ENCODE peak calls at places on chromosomes 16 and 17, in seven cellular contexts. P is lung; X is PC-9; S is CD4-positive, alpha-beta T cell; C is AG09309; R is nephron progenitor cell; G is CD8-positive, alpha-beta T cell. O is an unnamed sample.

GRCh38 chr16:30985401-30986128 is 558 bp downstream of the HSD3B7 start:
- DNase-seq in G (no peak), R (no peak), P (peak), C (no peak), S (no peak), X (peak), O (no peak)

GRCh38 chr16:46569231-46569735 is 51.9 kb downstream of the SHCBP1 start:
- DNase-seq in C (no peak), G (no peak), X (no peak), P (no peak), R (no peak), S (no peak), O (no peak)

GRCh38 chr17:66431910-66432309 is 129.5 kb downstream of the PRKCA start:
- DNase-seq in R (no peak), G (no peak), P (no peak), S (no peak), C (peak), X (peak), O (no peak)

GRCh38 chr16:5965321-5965720 is 867.7 kb upstream of the EEF2KMT start:
- DNase-seq in G (no peak), C (no peak), P (no peak), R (no peak), X (no peak), S (no peak), O (no peak)

GRCh38 chr16:27775254-27775653 is 225.3 kb downstream of the KATNIP start:
- DNase-seq in X (no peak), R (no peak), G (no peak), P (no peak), S (no peak), C (no peak), O (no peak)

GRCh38 chr16:77064037-77064436 is 127.0 kb upstream of the MON1B start:
- DNase-seq in S (no peak), X (no peak), P (no peak), R (no peak), C (no peak), G (no peak), O (no peak)

GRCh38 chr17:10292057-10292931 is 80.5 kb downstream of the MYH13 start:
- DNase-seq in X (no peak), C (peak), S (no peak), P (no peak), R (no peak), G (no peak), O (no peak)

GRCh38 chr17:48642843-48643696 is 16.9 kb upstream of the HOXB9 start:
- DNase-seq in C (no peak), G (no peak), R (no peak), X (no peak), S (no peak), P (no peak), O (no peak)

GRCh38 chr16:2609827-2610470 is 72.1 kb downstream of the PDPK1 start:
- DNase-seq in S (no peak), C (no peak), P (no peak), G (no peak), X (no peak), R (no peak), O (no peak)

GRCh38 chr16:47061204-47061603 is 82.5 kb downstream of the NETO2 start:
- DNase-seq in S (no peak), R (no peak), P (no peak), C (no peak), G (no peak), X (no peak), O (no peak)

GRCh38 chr17:59328534-59329095 is 2.8 kb upstream of the YPEL2 start:
- DNase-seq in R (no peak), X (no peak), G (no peak), S (no peak), P (no peak), C (no peak), O (no peak)

GRCh38 chr17:76014100-76014924 is 12.8 kb downstream of the EVPL start:
- DNase-seq in R (peak), X (no peak), S (peak), C (no peak), G (peak), P (peak), O (no peak)

GRCh38 chr17:79777844-79778503 is at the start of gene CBX2:
- DNase-seq in P (peak), S (peak), X (no peak), R (peak), G (peak), C (no peak), O (no peak)

GRCh38 chr17:28879886-28880571 is 17.5 kb downstream of the FLOT2 start:
- DNase-seq in G (no peak), X (no peak), C (no peak), S (no peak), R (no peak), P (no peak), O (no peak)

GRCh38 chr17:28878158-28878910 is 19.2 kb downstream of the FLOT2 start:
- DNase-seq in G (no peak), S (no peak), P (no peak), X (no peak), C (no peak), R (no peak), O (no peak)

GRCh38 chr17:28881533-28882056 is 15.9 kb downstream of the FLOT2 start:
- DNase-seq in G (no peak), R (no peak), S (no peak), P (no peak), C (no peak), X (no peak), O (no peak)

GRCh38 chr17:28880572-28880945 is 17.0 kb downstream of the FLOT2 start:
- DNase-seq in S (no peak), C (no peak), R (no peak), P (no peak), G (no peak), X (no peak), O (no peak)

DNA sequence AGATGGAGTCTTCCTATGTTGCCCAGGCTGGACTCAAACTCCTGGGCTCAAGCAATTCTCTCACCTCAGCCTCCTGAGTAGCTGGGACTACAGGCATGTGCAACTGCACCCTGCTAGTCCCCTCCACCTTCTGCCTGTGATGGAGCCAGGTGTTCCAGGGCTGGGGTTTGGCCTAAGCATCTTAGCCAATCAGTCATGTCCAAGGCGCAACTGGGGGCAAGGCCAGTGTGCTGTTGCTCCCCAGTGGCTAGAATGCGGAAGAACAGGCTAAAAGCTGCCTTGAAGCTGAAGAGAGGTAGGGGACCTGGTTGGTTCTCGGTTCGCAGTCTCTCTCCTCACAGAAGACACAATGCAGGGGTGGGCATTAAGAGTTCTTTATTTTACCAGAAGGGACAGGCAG is 18.6 kb downstream of the FLOT2 start:
- DNase-seq in R (peak), S (no peak), X (peak), C (no peak), P (no peak), G (no peak), O (no peak)
- TF ChIP-seq CTCF in R (peak), S (no peak), X (peak), C (peak), P (no peak), G (no peak), O (peak)

GRCh38 chr16:25108054-25108453 is 3.5 kb upstream of the LCMT1 start:
- DNase-seq in P (no peak), R (no peak), X (no peak), G (peak), S (peak), C (no peak), O (no peak)
- TF ChIP-seq CTCF in P (no peak), R (no peak), X (no peak), G (peak), S (peak), C (no peak), O (no peak)

GRCh38 chr16:531494-532125 is 4.1 kb downstream of the CAPN15 start:
- DNase-seq in G (no peak), S (no peak), R (no peak), C (no peak), X (no peak), P (no peak), O (no peak)

GRCh38 chr16:535446-536405 is 8.2 kb downstream of the CAPN15 start:
- DNase-seq in X (peak), C (no peak), R (no peak), S (no peak), G (no peak), P (no peak), O (no peak)

GRCh38 chr16:534856-535445 is 7.4 kb downstream of the CAPN15 start:
- DNase-seq in P (no peak), R (no peak), S (no peak), G (no peak), C (no peak), X (no peak), O (no peak)

GRCh38 chr16:533391-534088 is 6.0 kb downstream of the CAPN15 start:
- DNase-seq in S (no peak), X (no peak), R (peak), C (no peak), P (no peak), G (no peak), O (no peak)

DNA sequence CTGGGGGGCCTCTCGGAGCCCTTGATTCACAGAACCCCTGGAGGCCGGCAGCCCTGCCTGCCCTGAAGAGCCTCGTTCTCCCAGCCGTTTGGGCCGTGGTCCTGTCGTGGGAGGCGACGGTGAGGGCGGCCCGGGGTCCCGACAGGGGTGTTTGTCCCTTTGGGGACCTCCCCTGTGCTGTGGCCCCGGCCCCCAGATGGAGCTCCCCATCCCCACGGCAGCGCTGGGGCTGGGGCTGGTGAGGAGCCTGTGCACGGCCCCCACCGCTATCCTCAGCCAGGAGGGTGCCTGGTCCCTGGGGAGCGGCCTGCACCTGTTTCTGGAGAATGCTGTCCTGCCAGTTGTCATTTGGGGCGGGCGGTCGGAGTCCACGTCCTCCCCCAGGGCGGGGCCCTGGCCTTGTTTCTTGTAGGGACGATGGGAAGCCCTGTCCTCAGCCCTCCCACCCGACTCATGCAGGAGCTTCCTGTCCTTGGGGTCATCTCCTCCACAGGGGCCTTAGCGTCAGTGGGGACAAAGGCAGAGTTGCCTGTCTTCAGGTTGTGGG is 6.7 kb downstream of the CAPN15 start:
- DNase-seq in P (no peak), R (no peak), G (no peak), S (no peak), X (peak), C (no peak), O (no peak)
- TF ChIP-seq CTCF in P (no peak), R (no peak), G (no peak), S (no peak), X (no peak), C (no peak), O (no peak)

DNA sequence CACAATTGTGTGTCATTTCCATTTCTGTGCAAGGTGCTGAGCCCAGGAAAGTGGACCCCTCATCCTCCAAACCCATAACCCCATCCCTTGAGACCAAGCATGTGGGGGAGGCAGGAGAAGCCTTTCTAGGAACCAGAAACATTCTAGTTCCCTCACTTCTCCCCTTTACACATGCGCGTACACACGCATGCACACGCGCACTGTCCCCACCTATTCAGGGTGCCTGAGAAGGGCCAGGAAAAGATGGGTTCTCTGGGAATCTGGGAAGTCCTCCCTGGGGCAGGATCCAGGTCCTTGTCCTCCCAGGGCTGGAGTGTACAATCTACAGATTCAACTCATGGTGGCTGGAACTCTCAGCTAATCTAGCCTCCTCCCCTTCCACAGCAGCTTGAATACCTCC is 2.4 kb downstream of the PPY start:
- DNase-seq in X (no peak), P (no peak), R (no peak), S (no peak), G (no peak), C (no peak), O (no peak)
- TF ChIP-seq CTCF in X (no peak), P (no peak), R (no peak), S (no peak), G (no peak), C (no peak), O (no peak)

GRCh38 chr17:42744806-42745617 is at the start of gene EZH1:
- DNase-seq in C (peak), S (peak), P (peak), G (peak), X (peak), R (peak), O (no peak)

GRCh38 chr17:42743595-42744282 is 1.1 kb downstream of the EZH1 start:
- DNase-seq in S (no peak), G (no peak), C (no peak), P (no peak), X (no peak), R (no peak), O (no peak)

GRCh38 chr17:42748202-42748905 is 3.5 kb upstream of the EZH1 start:
- DNase-seq in S (no peak), G (no peak), R (no peak), C (no peak), X (no peak), P (no peak), O (no peak)

GRCh38 chr17:42740699-42741098 is 4.1 kb downstream of the EZH1 start:
- DNase-seq in G (no peak), C (no peak), R (no peak), P (no peak), S (no peak), X (no peak), O (no peak)

GRCh38 chr17:42744283-42744805 is 496 bp downstream of the EZH1 start:
- DNase-seq in S (peak), R (no peak), C (no peak), P (peak), X (peak), G (no peak), O (no peak)
- TF ChIP-seq CTCF in S (no peak), R (no peak), C (no peak), P (no peak), X (no peak), G (no peak), O (peak)

GRCh38 chr16:85286066-85286712 is 173.9 kb upstream of the CIBAR2 start:
- DNase-seq in X (no peak), S (no peak), R (no peak), C (peak), P (peak), G (no peak), O (no peak)

GRCh38 chr16:85285681-85286065 is 173.4 kb upstream of the CIBAR2 start:
- DNase-seq in X (no peak), P (no peak), S (no peak), R (no peak), C (no peak), G (no peak), O (no peak)

GRCh38 chr16:85288869-85289660 is 176.8 kb upstream of the CIBAR2 start:
- DNase-seq in R (no peak), X (no peak), C (no peak), P (no peak), S (no peak), G (no peak), O (no peak)

GRCh38 chr16:85288341-85288868 is 176.1 kb upstream of the CIBAR2 start:
- DNase-seq in C (no peak), S (no peak), P (no peak), R (no peak), X (no peak), G (no peak), O (no peak)

DNA sequence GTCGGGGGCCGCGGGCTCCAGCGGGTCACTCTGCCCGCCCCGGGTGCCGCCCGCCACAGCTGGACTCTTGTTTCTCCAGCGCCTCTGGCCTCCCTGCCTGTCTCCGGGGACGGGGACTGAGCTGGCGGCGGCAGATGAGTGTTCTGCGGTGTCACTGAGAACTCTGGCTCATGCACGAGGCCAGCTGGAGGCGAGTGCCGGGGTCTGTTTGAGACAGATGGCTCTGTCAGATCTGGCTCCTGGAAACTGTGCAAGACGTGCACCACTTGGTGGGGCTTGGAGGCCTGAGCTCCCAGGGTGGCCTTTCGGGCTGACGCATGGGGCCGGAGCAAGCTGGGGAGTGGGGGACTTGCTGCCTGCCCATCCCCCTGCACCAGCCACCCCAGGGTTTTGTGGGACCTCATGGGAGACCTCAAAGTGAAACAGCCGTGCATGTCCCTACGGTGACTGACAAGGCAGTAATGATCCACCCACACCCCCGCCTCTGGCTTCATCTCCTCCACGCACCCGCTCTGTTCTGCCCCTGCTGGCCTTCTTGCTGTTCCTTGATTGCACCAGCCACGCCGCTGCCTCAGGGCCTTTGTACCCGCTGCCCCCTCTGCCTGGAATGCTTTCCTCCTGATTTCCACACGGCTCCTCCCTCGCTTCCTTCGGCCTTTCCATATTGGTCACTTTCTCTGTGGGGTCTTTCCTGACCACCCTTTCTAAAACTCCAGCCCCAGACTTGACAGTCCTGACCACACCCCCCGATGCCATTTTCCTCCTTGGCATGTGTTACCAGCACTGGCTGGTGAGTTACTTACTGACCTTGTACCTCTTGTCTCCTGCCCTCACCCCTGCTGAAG is 174.9 kb upstream of the CIBAR2 start:
- DNase-seq in G (no peak), X (no peak), P (peak), R (peak), S (no peak), C (no peak), O (no peak)
- TF ChIP-seq CTCF in G (no peak), X (no peak), P (no peak), R (no peak), S (no peak), C (peak), O (no peak)

GRCh38 chr17:46194393-46195216 is 1.4 kb upstream of the KANSL1 start:
- DNase-seq in G (peak), R (peak), P (no peak), C (no peak), S (no peak), X (no peak), O (no peak)
- TF ChIP-seq CTCF in G (peak), R (peak), P (peak), C (peak), S (peak), X (peak), O (peak)

O was measured in epithelial cell of proximal tubule.